ENCODE peak calls at places on chromosomes 11 and 22, in seven cellular contexts. O, A, L, Q, B, J and R are unnamed samples. For H3K4me1, the result is how much of the 10 kb centered on the place peaks cover.

GRCh38 chr11:118514103-118514502 is 13.2 kb upstream of the TTC36 start:
- DNase-seq in L (no peak), O (no peak), Q (no peak), A (no peak), B (no peak), J (no peak), R (no peak)

GRCh38 chr22:23503736-23504440 is 76.2 kb downstream of the IGLL1 start:
- DNase-seq in A (no peak), L (no peak), J (no peak), B (no peak), Q (no peak), O (no peak), R (no peak)

GRCh38 chr11:134655189-134655937 is 243.3 kb upstream of the B3GAT1 start:
- DNase-seq in A (peak), L (no peak), B (no peak), J (peak), O (peak), Q (no peak), R (no peak)

GRCh38 chr11:83156996-83157754 is at the start of gene PCF11:
- DNase-seq in L (no peak), A (no peak), B (no peak), J (no peak), Q (no peak), O (no peak), R (no peak)

GRCh38 chr11:70625921-70626518 is 227.7 kb downstream of the CTTN start:
- DNase-seq in A (no peak), O (no peak), J (no peak), B (no peak), L (no peak), Q (no peak), R (no peak)

GRCh38 chr11:130388607-130389205 is 39.7 kb downstream of the ADAMTS8 start:
- DNase-seq in B (no peak), Q (peak), J (no peak), A (no peak), O (no peak), L (no peak), R (no peak)

GRCh38 chr11:83467841-83468240 is 181.7 kb upstream of the CCDC90B start:
- DNase-seq in L (no peak), J (no peak), O (no peak), A (no peak), B (no peak), Q (no peak), R (no peak)

GRCh38 chr11:71373791-71374454 is 74.3 kb downstream of the DHCR7 start:
- DNase-seq in J (no peak), B (no peak), O (no peak), A (no peak), L (no peak), Q (no peak), R (no peak)

DNA sequence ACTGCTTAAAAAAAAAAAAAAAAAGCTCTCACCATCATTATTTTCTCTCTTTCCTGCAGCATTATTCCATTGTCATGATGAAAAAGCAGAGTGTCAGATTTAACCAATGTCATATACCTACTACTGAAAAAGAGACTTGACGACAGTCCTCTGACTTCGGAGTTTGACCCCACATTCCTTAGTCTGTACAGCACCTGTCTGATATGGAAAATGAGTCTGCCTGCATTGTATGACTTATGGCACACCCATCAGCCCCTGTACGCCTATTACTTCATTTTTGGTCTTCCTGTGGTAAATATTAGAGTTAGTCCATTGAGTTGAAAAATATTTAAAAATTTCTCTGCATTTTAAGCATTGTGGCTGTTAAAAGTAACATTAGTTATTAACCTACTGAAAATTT is 54.5 kb upstream of the NOX4 start:
- DNase-seq in Q (peak), O (no peak), L (no peak), A (no peak), B (no peak), J (no peak), R (no peak)
- H3K27ac ChIP-seq in Q (no peak), O (no peak), L (no peak), A (no peak), B (no peak), J (no peak), R (no peak)

GRCh38 chr11:128291043-128291442 is 296.3 kb downstream of the ETS1 start:
- DNase-seq in B (no peak), J (no peak), L (peak), Q (no peak), O (no peak), A (no peak), R (no peak)

GRCh38 chr11:128288368-128288767 is 299.0 kb downstream of the ETS1 start:
- DNase-seq in A (no peak), Q (no peak), O (no peak), B (no peak), L (no peak), J (no peak), R (no peak)

GRCh38 chr11:128289048-128289447 is 298.3 kb downstream of the ETS1 start:
- DNase-seq in L (no peak), J (no peak), B (no peak), O (no peak), A (no peak), Q (no peak), R (no peak)

GRCh38 chr11:128291835-128292234 is 295.5 kb downstream of the ETS1 start:
- DNase-seq in Q (peak), A (peak), J (no peak), L (no peak), O (no peak), B (no peak), R (no peak)

DNA sequence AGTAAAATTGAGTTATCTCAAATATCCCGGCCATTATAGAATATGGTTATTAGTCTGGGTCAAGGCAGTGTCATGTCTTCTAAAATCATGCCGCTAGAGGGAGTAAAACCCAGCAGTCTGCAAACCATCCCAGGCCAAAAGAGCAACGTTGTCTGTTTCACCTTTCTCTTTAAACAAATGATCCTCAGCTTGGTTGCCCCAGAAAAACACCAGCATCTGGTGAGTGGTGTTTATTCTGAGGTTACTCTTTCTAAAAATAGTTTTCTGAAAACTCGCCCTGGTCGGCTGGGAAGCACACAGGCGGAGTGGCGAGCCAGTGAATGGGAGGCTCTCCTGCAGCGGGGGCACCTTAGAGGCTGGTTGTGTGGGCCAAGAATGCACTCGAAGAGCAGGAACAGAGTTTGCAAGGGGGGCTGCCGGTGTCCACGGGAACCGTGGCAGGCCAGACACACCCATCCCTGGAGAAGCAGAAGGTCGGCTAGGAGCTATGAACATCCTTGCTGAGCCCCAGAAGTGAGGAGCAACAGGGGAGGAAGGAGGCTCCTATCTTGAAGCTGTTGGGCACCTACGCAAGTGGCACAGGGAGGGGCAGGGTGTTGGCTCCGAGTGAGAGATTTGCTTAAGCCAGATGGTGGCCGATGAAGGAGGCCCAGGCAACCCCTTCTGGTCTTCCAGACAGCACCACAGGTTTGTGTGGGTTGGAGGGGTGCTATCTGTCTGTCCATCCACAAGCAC is 297.1 kb downstream of the ETS1 start:
- DNase-seq in J (peak), O (peak), A (peak), Q (peak), L (peak), B (peak), R (peak)
- H3K4me1 ChIP-seq in J (under half), O (under half), A (under half), Q (under half), L (under half), B (under half), R (under half)

DNA sequence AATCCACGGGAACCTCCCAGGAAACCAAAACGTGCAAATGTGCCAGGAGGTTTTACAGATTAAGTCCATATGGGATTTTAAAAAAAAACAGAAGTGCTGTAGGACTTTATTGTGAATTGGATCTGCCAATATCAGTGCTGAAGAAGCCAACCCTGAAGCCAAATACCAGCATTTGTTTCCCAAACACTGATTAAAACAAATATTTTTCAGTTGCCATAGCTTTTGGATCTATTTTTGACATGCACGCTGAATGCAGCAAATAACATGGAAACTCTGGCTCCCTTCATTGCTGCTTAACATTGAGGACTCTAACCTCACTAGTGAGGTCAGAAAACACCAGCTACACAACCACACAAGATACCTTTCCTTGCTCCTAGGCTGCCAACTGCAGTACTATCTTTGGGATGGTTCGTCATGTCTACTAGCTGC is 28.4 kb upstream of the SIK2 start:
- DNase-seq in L (no peak), B (no peak), J (no peak), O (no peak), Q (no peak), A (no peak), R (no peak)
- H3K27ac ChIP-seq in L (peak), B (peak), J (no peak), O (no peak), Q (peak), A (peak), R (no peak)

GRCh38 chr22:42185915-42186439 is 55.4 kb upstream of the CYP2D6 start:
- DNase-seq in O (no peak), A (no peak), B (no peak), L (no peak), J (no peak), Q (no peak), R (no peak)

GRCh38 chr22:42187646-42188045 is 57.0 kb upstream of the CYP2D6 start:
- DNase-seq in L (no peak), J (no peak), Q (no peak), A (no peak), O (no peak), B (no peak), R (no peak)

GRCh38 chr22:42188808-42189447 is 58.3 kb upstream of the CYP2D6 start:
- DNase-seq in Q (peak), L (no peak), O (peak), B (no peak), J (no peak), A (no peak), R (no peak)

GRCh38 chr22:42180349-42180842 is 49.8 kb upstream of the CYP2D6 start:
- DNase-seq in Q (peak), J (peak), O (peak), B (peak), A (no peak), L (peak), R (no peak)

GRCh38 chr22:42184852-42185251 is 54.2 kb upstream of the CYP2D6 start:
- DNase-seq in A (no peak), J (no peak), O (no peak), Q (peak), B (no peak), L (no peak), R (no peak)
- H3K4me1 ChIP-seq in A (half or more), J (under half), O (under half), Q (under half), B (under half), L (under half), R (under half)

GRCh38 chr11:79439430-79439892 is 1.4 kb downstream of the TENM4 start:
- DNase-seq in A (no peak), L (peak), J (peak), O (no peak), B (no peak), Q (no peak), R (no peak)
- H3K27ac ChIP-seq in A (peak), L (no peak), J (peak), O (no peak), B (no peak), Q (no peak), R (no peak)

GRCh38 chr22:45456811-45457210 is 43.3 kb downstream of the RIBC2 start:
- DNase-seq in O (no peak), A (no peak), Q (no peak), L (no peak), B (no peak), J (no peak), R (no peak)

GRCh38 chr22:45454260-45454659 is 40.8 kb downstream of the RIBC2 start:
- DNase-seq in Q (no peak), A (no peak), B (no peak), O (no peak), L (no peak), J (no peak), R (no peak)

GRCh38 chr22:45453764-45454163 is 40.3 kb downstream of the RIBC2 start:
- DNase-seq in B (no peak), Q (no peak), O (no peak), A (no peak), J (no peak), L (no peak), R (no peak)

GRCh38 chr22:45455621-45456020 is 42.1 kb downstream of the RIBC2 start:
- DNase-seq in Q (no peak), O (no peak), L (no peak), A (no peak), B (no peak), J (no peak), R (no peak)

GRCh38 chr22:45455212-45455611 is 41.7 kb downstream of the RIBC2 start:
- DNase-seq in Q (no peak), L (no peak), B (no peak), A (no peak), O (no peak), J (no peak), R (no peak)
- H3K4me1 ChIP-seq in Q (under half), L (under half), B (under half), A (under half), O (under half), J (under half), R (under half)

GRCh38 chr11:64313491-64314145 is 3.7 kb downstream of the TRMT112 start:
- DNase-seq in O (no peak), Q (no peak), L (peak), A (no peak), J (peak), B (no peak), R (no peak)
- H3K27ac ChIP-seq in O (no peak), Q (peak), L (peak), A (peak), J (no peak), B (peak), R (no peak)